ENCODE peak calls at places on chromosomes 13 and 19, in nine cellular contexts. J, M, L, D, X, B, Z, O and U are unnamed samples.

GRCh38 chr19:43438291-43439162 is 23.8 kb downstream of the TEX101 start:
- DNase-seq in D (no peak), B (peak; percentile 84), L (peak; percentile 79), M (no peak), X (peak; percentile 65), Z (peak; percentile 59), O (peak; percentile 65), J (no peak), U (no peak)

GRCh38 chr13:65909501-65909900 is 1320.6 kb downstream of the PCDH9 start:
- DNase-seq in M (no peak), L (no peak), Z (no peak), O (no peak), B (no peak), J (no peak), D (no peak), X (no peak), U (no peak)

GRCh38 chr19:45368127-45368526 is 2.2 kb downstream of the ERCC2 start:
- DNase-seq in Z (no peak), L (no peak), M (no peak), D (no peak), O (no peak), J (no peak), X (no peak), B (no peak), U (no peak)

GRCh38 chr13:99911965-99912566 is 59.5 kb downstream of the ZIC5 start:
- DNase-seq in J (no peak), B (no peak), Z (no peak), O (no peak), X (no peak), D (no peak), M (no peak), L (no peak), U (no peak)

GRCh38 chr13:44364601-44365000 is 9.0 kb upstream of the SERP2 start:
- DNase-seq in Z (peak; percentile 63), X (no peak), O (no peak), L (no peak), D (peak; percentile 71), J (no peak), M (no peak), B (peak; percentile 36), U (no peak)

GRCh38 chr19:55651236-55651635 is 3.2 kb downstream of the CCDC106 start:
- DNase-seq in D (no peak), L (no peak), M (no peak), Z (no peak), B (no peak), J (no peak), X (no peak), O (no peak), U (no peak)

GRCh38 chr13:113205428-113205931 is 3.0 kb downstream of the PCID2 start:
- DNase-seq in X (no peak), J (no peak), Z (no peak), B (peak; percentile 59), D (no peak), L (no peak), O (no peak), M (no peak), U (no peak)

GRCh38 chr19:8505680-8506401 is 3.4 kb upstream of the PRAM1 start:
- DNase-seq in Z (peak; percentile 72), D (no peak), M (peak; percentile 86), J (peak; percentile 56), L (peak; percentile 85), O (peak; percentile 85), X (peak; percentile 18), B (peak; percentile 65), U (no peak)

GRCh38 chr13:37037231-37037630 is 22.3 kb downstream of the SUPT20H start:
- DNase-seq in L (no peak), Z (no peak), J (no peak), B (no peak), D (no peak), O (no peak), X (no peak), M (no peak), U (no peak)

GRCh38 chr13:75236774-75237173 is 245.2 kb downstream of the TBC1D4 start:
- DNase-seq in X (no peak), Z (no peak), D (no peak), M (no peak), L (no peak), B (no peak), O (no peak), J (no peak), U (no peak)

GRCh38 chr19:50384685-50385535 is 763 bp downstream of the POLD1 start:
- DNase-seq in X (no peak), D (no peak), M (no peak), J (no peak), B (no peak), Z (peak; percentile 19), O (no peak), L (no peak), U (peak; percentile 54)

GRCh38 chr19:14160017-14160703 is 23.8 kb upstream of the ASF1B start:
- DNase-seq in B (no peak), L (no peak), O (no peak), X (no peak), Z (no peak), J (no peak), D (no peak), M (no peak), U (no peak)

GRCh38 chr19:14162871-14163297 is 26.5 kb upstream of the ASF1B start:
- DNase-seq in X (no peak), O (no peak), Z (no peak), J (no peak), M (no peak), B (no peak), D (no peak), L (no peak), U (no peak)

GRCh38 chr19:14159059-14159458 is 22.7 kb upstream of the ASF1B start:
- DNase-seq in J (no peak), L (no peak), Z (no peak), M (no peak), X (no peak), D (no peak), O (no peak), B (no peak), U (no peak)

GRCh38 chr19:14164088-14164487 is 27.7 kb upstream of the ASF1B start:
- DNase-seq in B (no peak), Z (no peak), O (no peak), D (no peak), L (no peak), J (no peak), M (no peak), X (no peak), U (no peak)

GRCh38 chr19:14161305-14161704 is 24.9 kb upstream of the ASF1B start:
- DNase-seq in Z (no peak), D (no peak), O (no peak), X (no peak), J (no peak), M (no peak), B (no peak), L (no peak), U (no peak)
- H3K27me3 ChIP-seq in Z (no peaks in the 10 kb centered on the region), D (no peaks in the 10 kb centered on the region), O (no peaks in the 10 kb centered on the region), X (no peaks in the 10 kb centered on the region), J (no peaks in the 10 kb centered on the region), M (peaks cover 15% of the 10 kb centered on the region), B (no peaks in the 10 kb centered on the region), L (no peaks in the 10 kb centered on the region), U (peaks cover 9% of the 10 kb centered on the region)

DNA sequence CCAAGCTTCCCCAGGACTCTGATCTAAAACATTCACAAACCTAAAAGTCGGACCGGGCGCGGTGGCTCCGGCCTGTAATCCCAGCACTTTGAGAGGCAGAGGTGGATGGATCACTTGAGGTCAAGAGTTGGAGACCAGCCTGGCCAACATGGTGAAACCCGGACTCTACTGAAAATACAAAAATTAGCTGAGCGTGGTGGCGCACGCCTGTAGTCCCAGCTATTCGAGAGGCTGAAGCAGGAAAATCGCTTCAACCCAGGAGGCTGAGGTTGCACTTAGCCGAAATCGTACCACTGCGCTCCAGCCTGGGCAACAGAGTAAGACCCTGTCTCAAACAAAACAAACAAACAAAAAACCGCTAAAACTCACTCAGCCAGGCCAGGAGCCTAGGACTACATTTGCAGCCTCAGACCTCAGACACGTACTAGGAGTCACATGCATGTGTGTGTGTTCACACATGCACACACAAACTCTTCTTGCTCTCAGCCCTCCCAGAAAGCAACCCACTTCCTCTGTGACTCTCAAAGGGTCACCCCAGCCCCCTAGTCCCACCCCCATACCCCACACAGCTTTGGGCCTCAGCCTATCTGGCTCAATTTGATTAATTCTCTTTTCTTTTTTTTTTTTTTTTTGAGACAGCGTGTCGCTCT is 704 bp upstream of the NOTCH3 start:
- DNase-seq in D (no peak), Z (no peak), X (no peak), M (no peak), B (no peak), J (no peak), L (no peak), O (no peak), U (no peak)
- H3K4me3 ChIP-seq in D (peak overlapping the region; percentile 21), Z (peak overlapping the region; percentile 88), X (peak overlapping the region; percentile 82), M (peak overlapping the region; percentile 78), B (no peak overlapping the region), J (no peak overlapping the region), L (peak overlapping the region; percentile 66), O (no peak overlapping the region), U (no peak overlapping the region)

DNA sequence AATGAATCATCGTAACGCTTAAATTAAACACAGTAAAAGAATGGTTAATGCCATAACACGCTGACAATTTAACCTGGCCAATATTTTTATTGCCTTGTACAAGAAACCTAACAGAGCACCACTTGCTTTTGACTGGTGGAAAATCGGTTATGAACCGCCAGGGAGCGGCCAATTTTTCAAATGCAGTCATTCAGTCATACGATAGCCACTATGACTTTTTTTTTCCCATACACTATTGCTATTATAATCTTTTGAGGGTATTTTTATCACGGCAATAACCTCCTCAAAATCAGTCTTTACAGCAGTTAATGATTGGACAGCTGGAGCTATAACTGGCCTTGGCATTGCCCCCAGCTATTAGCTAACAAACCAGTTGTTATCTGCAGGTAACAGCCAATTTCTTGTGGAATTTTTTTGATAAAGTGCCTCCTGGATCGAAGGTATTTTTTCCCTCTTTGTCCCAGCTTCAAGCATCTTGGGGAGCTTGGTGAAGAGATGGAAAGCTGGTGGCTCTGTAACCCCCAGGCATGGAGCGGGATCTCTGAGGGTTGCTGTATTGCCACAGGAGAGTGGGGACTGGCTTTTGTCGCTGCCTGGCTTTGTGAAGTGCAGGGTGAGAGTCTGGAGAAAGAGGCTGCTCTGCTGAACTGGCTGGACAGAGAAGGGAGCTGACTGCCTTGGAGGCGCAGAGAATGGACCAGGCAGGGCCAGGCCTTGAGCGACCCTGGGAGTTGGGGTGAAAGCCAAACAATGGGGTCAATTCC is 198.4 kb upstream of the ZNF536 start:
- DNase-seq in B (no peak), D (no peak), O (no peak), L (no peak), M (no peak), Z (no peak), X (no peak), J (no peak), U (no peak)
- H3K27ac ChIP-seq in B (no peak overlapping the region), D (no peak overlapping the region), O (no peak overlapping the region), L (no peak overlapping the region), M (no peak overlapping the region), Z (no peak overlapping the region), X (no peak overlapping the region), J (no peak overlapping the region), U (no peak overlapping the region)

DNA sequence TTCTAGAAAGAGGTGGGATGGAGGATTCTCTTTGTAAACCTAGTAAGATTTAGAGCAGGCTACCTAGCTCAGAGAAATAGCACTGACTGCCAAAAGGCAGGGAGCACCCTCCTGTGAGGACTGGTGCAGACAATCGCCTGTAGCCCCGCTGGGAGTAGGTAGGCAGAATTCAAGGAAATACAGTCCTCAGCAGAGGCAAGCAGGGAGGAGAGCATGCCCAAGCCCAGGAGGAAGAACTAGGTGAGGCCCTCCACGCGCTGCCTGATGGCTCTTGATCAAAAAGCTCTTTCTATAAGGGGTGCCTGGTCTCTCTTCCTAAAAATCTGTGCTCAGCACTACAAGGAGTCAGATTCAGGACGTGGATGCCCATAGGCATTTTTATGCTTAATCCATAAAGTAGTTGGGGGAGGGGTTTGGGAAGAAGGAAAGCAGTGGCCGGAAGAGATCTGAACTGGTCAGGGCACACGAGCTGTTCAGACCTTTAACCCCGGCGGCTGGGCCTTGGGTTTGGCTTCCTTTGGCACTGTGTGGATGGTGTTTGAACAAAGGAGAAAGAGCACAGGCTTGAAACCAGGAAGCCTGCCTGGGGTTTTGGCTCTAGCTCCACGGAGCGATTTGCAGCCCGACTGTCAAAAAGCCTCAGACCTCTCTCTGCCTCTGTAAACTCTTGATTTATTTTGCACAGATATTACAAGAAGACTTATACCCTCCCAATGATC is 320.6 kb downstream of the FOXO1 start:
- DNase-seq in Z (no peak), D (no peak), X (no peak), B (no peak), O (peak; percentile 52), J (no peak), M (no peak), L (no peak), U (no peak)
- H3K27me3 ChIP-seq in Z (no peaks in the 10 kb centered on the region), D (no peaks in the 10 kb centered on the region), X (peaks cover 2% of the 10 kb centered on the region), B (no peaks in the 10 kb centered on the region), O (no peaks in the 10 kb centered on the region), J (no peaks in the 10 kb centered on the region), M (no peaks in the 10 kb centered on the region), L (no peaks in the 10 kb centered on the region), U (peaks cover 3% of the 10 kb centered on the region)